ENCODE peak calls at places on chromosome 12, in six cellular contexts. G is right cardiac atrium, O is HFFc6, V is SK-N-SH, H is prostate gland, Q is coronary artery. J is an unnamed sample.

GRCh38 chr12:81949721-81950120 is 190.6 kb upstream of the PPFIA2 start:
- DNase-seq in H (no peak), V (no peak), O (no peak), G (no peak), Q (no peak), J (no peak)

GRCh38 chr12:110540048-110540447 is 37.9 kb downstream of the RAD9B start:
- DNase-seq in H (no peak), Q (no peak), G (no peak), V (no peak), O (peak), J (no peak)

GRCh38 chr12:20128926-20129325 is 239.4 kb upstream of the PDE3A start:
- DNase-seq in Q (no peak), H (no peak), G (no peak), V (no peak), O (no peak), J (no peak)

GRCh38 chr12:124105546-124105945 is 132.5 kb downstream of the ZNF664 start:
- DNase-seq in Q (no peak), H (no peak), O (no peak), G (no peak), V (no peak), J (no peak)

GRCh38 chr12:48818831-48819590 is 715 bp downstream of the CACNB3 start:
- DNase-seq in H (no peak), O (no peak), G (peak), Q (no peak), V (no peak), J (no peak)

GRCh38 chr12:63149884-63150254 is 1.1 kb downstream of the AVPR1A start:
- DNase-seq in H (no peak), O (no peak), G (peak), V (peak), Q (no peak), J (no peak)

GRCh38 chr12:22700126-22700525 is 75.2 kb downstream of the ETNK1 start:
- DNase-seq in H (no peak), G (no peak), V (no peak), O (no peak), Q (no peak), J (peak)

GRCh38 chr12:9971158-9971557 is at the start of gene CLEC12A:
- DNase-seq in V (no peak), G (no peak), Q (no peak), O (no peak), H (no peak), J (no peak)

GRCh38 chr12:57323402-57323801 is 72.4 kb upstream of the STAC3 start:
- DNase-seq in V (no peak), H (peak), Q (no peak), O (no peak), G (no peak), J (no peak)

GRCh38 chr12:16766736-16767135 is 160.8 kb upstream of the LMO3 start:
- DNase-seq in Q (no peak), V (no peak), G (no peak), H (no peak), O (no peak), J (no peak)